ENCODE peak calls at places on chromosomes 5 and 9, in eight cellular contexts. X is NB4, R is GM12892, L is GM12891, W is sigmoid colon, K is esophagus squamous epithelium, H is HepG2, Q is Peyer's patch. E is an unnamed sample.
A peak's percentile ranks its signal among the peaks of the same experiment; 100 is the strongest.

GRCh38 chr5:97876272-97876671 is 693.2 kb upstream of the RIOK2 start:
- DNase-seq in H (no peak), L (no peak), Q (no peak), X (no peak), W (no peak), K (no peak), R (no peak), E (no peak)

GRCh38 chr9:18427691-18428090 is 46.3 kb upstream of the ADAMTSL1 start:
- DNase-seq in K (no peak), H (no peak), W (no peak), X (no peak), R (no peak), Q (no peak), L (no peak), E (no peak)

GRCh38 chr9:77714077-77714549 is 66.0 kb upstream of the GNA14 start:
- DNase-seq in H (no peak), Q (no peak), X (peak; percentile 31), W (no peak), R (no peak), L (no peak), K (no peak), E (no peak)

GRCh38 chr5:143562935-143563334 is 159.4 kb upstream of the NR3C1 start:
- DNase-seq in Q (no peak), L (no peak), H (peak; percentile 82), R (no peak), K (no peak), X (no peak), W (no peak), E (no peak)

GRCh38 chr9:37408933-37409710 is 13.4 kb upstream of the GRHPR start:
- DNase-seq in L (peak; percentile 47), H (no peak), W (no peak), K (peak; percentile 56), X (no peak), R (peak; percentile 73), Q (peak; percentile 94), E (no peak)

GRCh38 chr5:159061186-159061796 is 38.4 kb downstream of the EBF1 start:
- DNase-seq in W (peak; percentile 76), L (no peak), R (no peak), H (no peak), X (no peak), K (no peak), Q (no peak), E (peak; percentile 4)

GRCh38 chr9:74322661-74323314 is 174.3 kb upstream of the RORB start:
- DNase-seq in Q (no peak), W (no peak), R (no peak), X (no peak), K (no peak), L (no peak), H (no peak), E (no peak)

GRCh38 chr5:178454821-178455479 is 135.2 kb downstream of the COL23A1 start:
- DNase-seq in W (no peak), K (no peak), X (no peak), H (no peak), L (no peak), R (no peak), Q (peak; percentile 36), E (no peak)

GRCh38 chr9:130234340-130235260 is 31.0 kb upstream of the HMCN2 start:
- DNase-seq in W (peak; percentile 61), H (no peak), K (no peak), R (no peak), Q (no peak), X (peak; percentile 88), L (no peak), E (peak; percentile 5)

GRCh38 chr5:43073597-43074546 is 33.8 kb upstream of the ANXA2R start:
- DNase-seq in K (no peak), W (no peak), R (no peak), X (peak; percentile 67), H (peak; percentile 49), Q (peak; percentile 60), L (peak; percentile 34), E (peak; percentile 34)

GRCh38 chr5:111975133-111975532 is 218.1 kb upstream of the NREP start:
- DNase-seq in H (no peak), K (no peak), Q (no peak), W (no peak), X (no peak), R (no peak), L (no peak), E (no peak)

GRCh38 chr9:23721466-23721865 is 104.6 kb downstream of the ELAVL2 start:
- DNase-seq in W (no peak), X (no peak), K (no peak), H (no peak), Q (no peak), L (no peak), R (no peak), E (no peak)

GRCh38 chr5:1262381-1262780 is 32.5 kb downstream of the TERT start:
- DNase-seq in W (no peak), Q (no peak), R (no peak), K (no peak), X (no peak), H (no peak), L (no peak), E (no peak)

GRCh38 chr5:157366741-157367684 is 93.0 kb upstream of the NIPAL4 start:
- DNase-seq in L (no peak), W (peak; percentile 82), X (peak; percentile 65), Q (no peak), R (no peak), H (peak; percentile 28), K (no peak), E (peak; percentile 39)

GRCh38 chr5:131514316-131515275 is 120.4 kb downstream of the RAPGEF6 start:
- DNase-seq in X (peak; percentile 48), Q (no peak), L (no peak), R (no peak), H (no peak), W (no peak), K (no peak), E (no peak)

GRCh38 chr5:112690605-112691340 is 46.9 kb upstream of the APC start:
- DNase-seq in R (no peak), W (no peak), H (no peak), Q (no peak), L (no peak), X (no peak), K (no peak), E (no peak)

GRCh38 chr9:10274156-10274555 is 338.6 kb downstream of the PTPRD start:
- DNase-seq in W (no peak), L (no peak), K (no peak), X (no peak), H (no peak), Q (no peak), R (no peak), E (no peak)

GRCh38 chr9:80968611-80969010 is 720.7 kb downstream of the TLE1 start:
- DNase-seq in Q (no peak), L (no peak), W (no peak), K (no peak), R (no peak), H (no peak), X (no peak), E (peak; percentile 28)

GRCh38 chr5:143576721-143577484 is 173.4 kb upstream of the NR3C1 start:
- DNase-seq in L (no peak), H (no peak), K (no peak), X (no peak), W (no peak), Q (no peak), R (no peak), E (no peak)

GRCh38 chr5:108184940-108185339 is 197.0 kb downstream of the FBXL17 start:
- DNase-seq in R (no peak), K (no peak), X (no peak), W (no peak), Q (no peak), L (no peak), H (no peak), E (no peak)

GRCh38 chr9:15278839-15279238 is 28.2 kb downstream of the TTC39B start:
- DNase-seq in K (no peak), W (no peak), H (no peak), L (no peak), X (no peak), R (no peak), Q (no peak), E (no peak)

GRCh38 chr5:178287791-178288105 is 55.1 kb upstream of the PHYKPL start:
- DNase-seq in K (no peak), H (no peak), X (no peak), Q (no peak), R (no peak), W (no peak), L (no peak), E (no peak)

GRCh38 chr9:91711755-91712591 is 238.1 kb downstream of the ROR2 start:
- DNase-seq in R (peak; percentile 70), Q (peak; percentile 83), W (no peak), K (no peak), L (peak; percentile 70), X (peak; percentile 67), H (no peak), E (no peak)

DNA sequence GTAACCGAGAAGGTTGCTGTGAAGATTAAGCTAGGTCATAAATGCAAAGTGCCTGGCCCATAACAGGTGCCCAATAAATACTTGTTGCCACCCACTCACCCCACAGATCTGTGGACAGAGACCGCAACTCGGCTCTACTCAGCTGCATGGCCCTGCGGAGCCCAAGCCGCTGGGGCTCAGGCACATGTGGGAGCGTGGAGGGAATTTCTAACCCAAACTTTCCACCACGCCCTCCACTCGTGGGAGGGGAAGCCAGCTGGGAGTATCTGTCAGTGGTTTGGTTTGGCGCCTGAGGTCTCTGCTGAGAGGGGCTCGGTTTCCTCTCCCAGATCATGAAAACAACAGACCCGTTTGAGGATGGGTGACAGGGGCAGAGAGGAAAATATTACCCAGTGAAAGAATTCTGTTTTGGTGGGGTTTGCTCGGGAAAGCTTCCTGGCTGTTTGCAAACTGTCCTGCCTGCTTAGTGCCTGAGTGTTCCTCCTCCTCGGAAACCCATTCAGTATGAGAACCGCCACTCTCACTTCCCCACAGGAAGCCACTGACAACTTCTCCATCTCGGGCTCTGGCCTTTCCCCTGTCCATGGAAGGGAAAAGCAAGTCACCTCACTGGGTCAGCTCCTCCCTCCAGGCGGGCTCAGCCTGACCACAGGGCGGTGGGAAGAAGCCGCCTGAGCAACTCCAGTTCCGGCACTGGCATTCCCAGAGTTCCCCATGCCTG is 60.1 kb downstream of the RGS3 start:
- DNase-seq in W (no peak), H (no peak), Q (peak; percentile 79), K (no peak), L (no peak), X (peak; percentile 49), R (peak; percentile 64), E (no peak)
- TF ChIP-seq POLR2A in W (peak; percentile 31), H (no peak), Q (no peak), K (no peak), L (no peak), X (no peak), R (no peak), E (no peak)

GRCh38 chr5:29796018-29796417 is 1397.5 kb upstream of the CDH6 start:
- DNase-seq in K (no peak), Q (no peak), R (no peak), H (no peak), L (no peak), X (no peak), W (no peak), E (no peak)
- TF ChIP-seq POLR2A in K (no peak), Q (no peak), R (no peak), H (no peak), L (no peak), X (no peak), W (no peak), E (no peak)

GRCh38 chr9:127734747-127735529 is at the start of gene TOR2A:
- DNase-seq in K (peak; percentile 69), H (peak; percentile 93), L (peak; percentile 98), W (peak; percentile 99), X (peak; percentile 97), Q (peak; percentile 98), R (peak; percentile 97), E (peak; percentile 99)
- TF ChIP-seq POLR2A in K (peak; percentile 91), H (peak; percentile 70), L (no peak), W (no peak), X (peak; percentile 63), Q (peak; percentile 87), R (peak; percentile 83), E (peak; percentile 84)

GRCh38 chr5:73182282-73182681 is 9.3 kb downstream of the TMEM174 start:
- DNase-seq in W (no peak), H (no peak), K (no peak), Q (no peak), X (no peak), R (no peak), L (no peak), E (no peak)
- TF ChIP-seq POLR2A in W (no peak), H (no peak), K (no peak), Q (no peak), X (no peak), R (no peak), L (no peak), E (no peak)